ENCODE peak calls at places on chromosomes 1 and 21, in four cellular contexts. One of them, this sample, is unnamed.

GRCh38 chr1:229855999-229856650 is 210.9 kb upstream of the GALNT2 start:
- DNase-seq in endothelial cell: no peak
- DNase-seq in fibroblast of pulmonary artery: no peak
- DNase-seq in tibial nerve: no peak
- DNase-seq in this sample: no peak

GRCh38 chr1:51218570-51218969 is 17.5 kb upstream of the RNF11 start:
- DNase-seq in fibroblast of pulmonary artery: no peak
- DNase-seq in tibial nerve: no peak
- DNase-seq in endothelial cell: no peak
- DNase-seq in this sample: no peak

GRCh38 chr1:38586993-38587646 is 272.5 kb downstream of the RRAGC start:
- DNase-seq in fibroblast of pulmonary artery: peak
- DNase-seq in endothelial cell: peak
- DNase-seq in tibial nerve: no peak
- DNase-seq in this sample: peak

GRCh38 chr1:229874150-229874549 is 192.9 kb upstream of the GALNT2 start:
- DNase-seq in endothelial cell: no peak
- DNase-seq in fibroblast of pulmonary artery: no peak
- DNase-seq in tibial nerve: no peak
- DNase-seq in this sample: no peak

GRCh38 chr1:24901791-24902470 is 28.1 kb downstream of the RUNX3 start:
- DNase-seq in fibroblast of pulmonary artery: no peak
- DNase-seq in endothelial cell: no peak
- DNase-seq in tibial nerve: no peak
- DNase-seq in this sample: no peak

GRCh38 chr1:26745191-26745590 is 42.6 kb upstream of the PIGV start:
- DNase-seq in fibroblast of pulmonary artery: no peak
- DNase-seq in tibial nerve: no peak
- DNase-seq in endothelial cell: no peak
- DNase-seq in this sample: no peak

GRCh38 chr21:35529141-35529863 is 480.2 kb upstream of the RUNX1 start:
- DNase-seq in tibial nerve: no peak
- DNase-seq in fibroblast of pulmonary artery: peak
- DNase-seq in endothelial cell: no peak
- DNase-seq in this sample: no peak

GRCh38 chr1:239951518-239952130 is 140.1 kb upstream of the FMN2 start:
- DNase-seq in tibial nerve: peak
- DNase-seq in endothelial cell: peak
- DNase-seq in fibroblast of pulmonary artery: peak
- DNase-seq in this sample: peak

GRCh38 chr1:90045853-90046563 is 51.1 kb downstream of the ZNF326 start:
- DNase-seq in tibial nerve: no peak
- DNase-seq in fibroblast of pulmonary artery: peak
- DNase-seq in endothelial cell: peak
- DNase-seq in this sample: peak

GRCh38 chr1:64163972-64164371 is 39.5 kb upstream of the UBE2U start:
- DNase-seq in tibial nerve: no peak
- DNase-seq in fibroblast of pulmonary artery: peak
- DNase-seq in endothelial cell: peak
- DNase-seq in this sample: no peak

GRCh38 chr1:17496419-17496818 is 43.1 kb upstream of the ARHGEF10L start:
- DNase-seq in endothelial cell: no peak
- DNase-seq in fibroblast of pulmonary artery: no peak
- DNase-seq in tibial nerve: no peak
- DNase-seq in this sample: no peak

GRCh38 chr1:17488977-17489739 is 49.7 kb upstream of the RCC2 start:
- DNase-seq in fibroblast of pulmonary artery: peak
- DNase-seq in tibial nerve: no peak
- DNase-seq in endothelial cell: no peak
- DNase-seq in this sample: peak

GRCh38 chr1:17498214-17498613 is 41.3 kb upstream of the ARHGEF10L start:
- DNase-seq in endothelial cell: no peak
- DNase-seq in fibroblast of pulmonary artery: no peak
- DNase-seq in tibial nerve: no peak
- DNase-seq in this sample: no peak

DNA sequence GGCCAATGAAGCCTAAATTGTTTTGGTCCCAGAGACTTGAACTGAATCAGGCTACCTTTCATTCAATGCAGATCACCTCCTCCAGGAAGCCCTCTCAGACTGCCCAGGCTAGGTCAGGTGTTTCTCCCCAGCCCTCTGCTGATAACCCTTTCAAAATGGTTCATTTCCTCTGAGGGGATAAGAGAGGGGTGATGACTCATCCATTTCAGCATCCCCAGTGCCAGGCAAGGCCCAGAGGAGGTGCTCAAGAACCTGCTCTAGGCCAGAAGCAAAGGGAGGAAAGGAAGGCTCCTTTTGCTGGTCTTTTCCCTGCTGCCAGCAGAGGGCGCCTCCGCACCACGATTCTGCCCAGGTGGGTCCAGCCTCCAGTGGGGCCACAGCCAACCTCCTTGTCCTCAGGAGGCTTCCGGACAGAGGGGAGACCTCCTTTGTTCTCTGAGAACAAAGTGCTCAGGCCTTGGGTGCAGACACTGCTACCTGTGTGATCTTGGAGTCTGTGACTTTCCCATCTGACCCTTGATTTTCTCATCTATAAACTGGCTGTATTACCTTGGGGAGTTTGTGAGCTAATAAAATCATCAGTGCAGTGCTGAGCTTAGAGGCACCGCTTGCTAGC is 45.3 kb upstream of the ARHGEF10L start:
- DNase-seq in tibial nerve: peak
- DNase-seq in fibroblast of pulmonary artery: peak
- DNase-seq in endothelial cell: peak
- DNase-seq in this sample: peak
- TF ChIP-seq CTCF in tibial nerve: peak
- TF ChIP-seq CTCF in fibroblast of pulmonary artery: peak
- TF ChIP-seq CTCF in endothelial cell: peak
- TF ChIP-seq CTCF in this sample: peak

GRCh38 chr1:157137051-157137772 is 983 bp downstream of the ETV3 start:
- DNase-seq in fibroblast of pulmonary artery: peak
- DNase-seq in tibial nerve: no peak
- DNase-seq in endothelial cell: peak
- DNase-seq in this sample: peak
- TF ChIP-seq CTCF in fibroblast of pulmonary artery: no peak
- TF ChIP-seq CTCF in tibial nerve: no peak
- TF ChIP-seq CTCF in endothelial cell: no peak
- TF ChIP-seq CTCF in this sample: no peak

DNA sequence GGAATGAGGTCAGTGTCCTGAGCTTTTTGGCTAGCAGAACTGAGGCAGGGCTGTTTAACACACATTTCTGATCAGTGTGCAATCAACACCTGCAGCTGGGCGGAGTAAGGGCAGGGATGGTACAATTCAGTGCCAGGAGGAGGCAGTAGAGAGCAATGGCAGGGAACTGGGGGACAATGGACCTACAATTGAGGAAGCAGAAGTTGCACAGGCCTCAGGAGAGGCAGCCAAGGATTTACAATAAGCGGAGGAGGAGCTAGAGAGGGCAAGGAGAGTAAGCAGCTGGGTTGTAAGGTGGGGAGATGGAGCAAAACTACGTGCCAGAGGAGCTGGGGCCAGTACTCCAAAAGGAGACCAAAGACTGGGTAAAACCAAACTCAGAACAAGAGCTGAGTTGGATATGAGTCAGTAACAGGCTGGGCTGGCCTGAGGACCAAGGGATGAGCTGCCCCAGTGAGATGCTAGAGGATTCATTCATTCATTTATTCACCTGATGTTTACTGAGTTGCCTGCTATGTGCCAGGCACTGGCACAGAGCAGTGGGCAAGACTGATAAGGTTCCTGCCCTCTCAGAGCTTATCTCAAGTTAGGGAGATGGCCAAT is 10.4 kb upstream of the GALE start:
- DNase-seq in endothelial cell: peak
- DNase-seq in fibroblast of pulmonary artery: peak
- DNase-seq in tibial nerve: no peak
- DNase-seq in this sample: peak
- TF ChIP-seq CTCF in endothelial cell: peak
- TF ChIP-seq CTCF in fibroblast of pulmonary artery: peak
- TF ChIP-seq CTCF in tibial nerve: peak
- TF ChIP-seq CTCF in this sample: peak

GRCh38 chr1:170886460-170886859 is 48.9 kb upstream of the MROH9 start:
- DNase-seq in endothelial cell: no peak
- DNase-seq in fibroblast of pulmonary artery: no peak
- DNase-seq in tibial nerve: no peak
- DNase-seq in this sample: no peak

GRCh38 chr1:170885551-170885950 is 49.8 kb upstream of the MROH9 start:
- DNase-seq in fibroblast of pulmonary artery: no peak
- DNase-seq in tibial nerve: no peak
- DNase-seq in endothelial cell: no peak
- DNase-seq in this sample: no peak

DNA sequence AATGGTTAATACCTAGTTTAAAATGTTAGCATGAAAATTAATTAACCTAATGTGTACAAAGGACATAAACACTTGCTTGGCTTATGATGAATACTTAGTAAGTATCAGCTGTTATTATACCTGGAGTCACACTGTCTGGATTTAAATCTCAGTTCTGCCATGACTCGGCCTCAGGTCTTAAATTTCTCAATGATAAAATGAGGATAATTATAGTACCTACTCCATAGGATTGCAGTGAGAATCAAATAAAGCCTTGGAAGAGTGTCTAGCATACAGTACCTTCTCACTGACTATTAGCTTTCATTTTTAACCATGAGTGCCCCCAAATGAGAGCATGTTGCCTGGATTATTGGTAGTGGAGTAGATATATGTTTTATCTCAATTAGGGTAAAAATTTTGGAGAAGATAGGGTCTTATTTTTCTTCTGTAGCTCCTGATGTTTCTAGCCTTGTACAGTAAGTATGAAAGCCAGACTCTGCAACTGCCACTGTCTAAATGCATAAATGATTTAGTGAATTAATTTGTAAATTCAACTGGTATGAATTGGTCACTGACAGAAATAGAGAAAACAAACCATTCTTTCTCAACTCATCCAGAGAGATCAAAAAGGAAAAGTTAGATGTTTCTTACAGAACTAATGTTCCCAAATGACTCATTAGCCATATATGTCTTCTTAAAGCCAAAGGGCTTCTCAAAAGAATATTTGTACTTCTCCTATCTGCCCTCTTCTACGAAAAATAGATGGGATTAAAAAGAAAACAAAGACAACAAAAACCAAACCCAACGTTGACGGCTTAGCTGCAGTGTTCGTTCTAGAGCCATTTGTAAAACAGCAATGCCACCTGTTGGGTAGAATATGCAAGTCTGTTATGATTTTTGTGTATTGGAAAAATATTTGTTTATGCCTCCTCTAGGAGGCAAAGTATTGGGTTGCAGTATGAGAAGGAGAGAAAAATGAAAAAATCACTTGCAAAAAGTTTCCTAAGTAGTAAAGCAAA is 53.8 kb upstream of the MROH9 start:
- DNase-seq in endothelial cell: no peak
- DNase-seq in tibial nerve: no peak
- DNase-seq in fibroblast of pulmonary artery: peak
- DNase-seq in this sample: no peak
- TF ChIP-seq CTCF in endothelial cell: no peak
- TF ChIP-seq CTCF in tibial nerve: peak
- TF ChIP-seq CTCF in fibroblast of pulmonary artery: peak
- TF ChIP-seq CTCF in this sample: no peak

DNA sequence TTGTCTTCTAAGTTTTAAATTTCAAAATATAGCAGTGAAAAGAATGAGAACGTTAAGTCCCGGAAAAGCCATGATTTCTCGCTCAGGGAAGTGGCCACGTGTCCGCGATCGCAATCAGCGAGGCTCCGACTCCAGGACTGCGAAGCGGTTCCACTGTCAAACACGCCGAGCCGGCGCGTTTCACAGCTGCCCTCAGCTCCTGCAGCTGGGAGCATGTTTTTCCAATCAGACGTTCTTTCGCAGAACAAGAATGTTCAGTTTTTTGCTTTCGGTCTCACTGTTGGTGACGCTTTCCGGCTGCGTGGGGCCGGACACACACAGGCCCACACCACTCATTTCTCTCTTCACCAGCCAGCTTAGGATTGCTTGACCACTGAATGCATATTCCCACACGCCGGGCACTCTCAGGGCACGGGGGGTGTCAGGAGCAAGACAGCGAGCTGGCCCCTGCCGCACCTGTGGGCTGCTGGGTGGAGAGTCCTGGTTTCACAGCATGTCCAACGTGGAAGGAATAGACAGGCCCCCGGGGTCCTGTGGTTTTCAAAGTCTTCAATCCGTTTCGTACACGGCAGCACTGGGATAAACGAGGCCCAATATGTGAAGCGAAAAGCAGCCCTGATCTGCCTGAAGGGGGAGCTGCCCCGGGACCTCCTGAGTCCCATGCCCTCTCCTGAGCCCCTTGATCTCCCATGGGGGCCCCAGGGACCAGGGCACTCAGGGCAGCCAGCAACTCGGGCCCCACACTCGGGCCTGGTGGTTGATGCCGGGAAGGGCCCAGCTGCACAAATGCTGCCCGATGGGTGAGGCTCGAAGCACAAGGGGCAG is 47.3 kb upstream of the COL18A1 start:
- DNase-seq in fibroblast of pulmonary artery: no peak
- DNase-seq in tibial nerve: no peak
- DNase-seq in endothelial cell: no peak
- DNase-seq in this sample: no peak
- TF ChIP-seq CTCF in fibroblast of pulmonary artery: peak
- TF ChIP-seq CTCF in tibial nerve: no peak
- TF ChIP-seq CTCF in endothelial cell: no peak
- TF ChIP-seq CTCF in this sample: peak

GRCh38 chr1:114648503-114648902 is 21.3 kb downstream of the DENND2C start:
- DNase-seq in fibroblast of pulmonary artery: no peak
- DNase-seq in endothelial cell: no peak
- DNase-seq in tibial nerve: no peak
- DNase-seq in this sample: no peak
- TF ChIP-seq CTCF in fibroblast of pulmonary artery: no peak
- TF ChIP-seq CTCF in endothelial cell: no peak
- TF ChIP-seq CTCF in tibial nerve: no peak
- TF ChIP-seq CTCF in this sample: no peak

GRCh38 chr1:199312626-199313025 is 673.8 kb downstream of the PTPRC start:
- DNase-seq in endothelial cell: no peak
- DNase-seq in fibroblast of pulmonary artery: no peak
- DNase-seq in tibial nerve: no peak
- DNase-seq in this sample: no peak

GRCh38 chr1:199311478-199312242 is 672.8 kb downstream of the PTPRC start:
- DNase-seq in tibial nerve: no peak
- DNase-seq in fibroblast of pulmonary artery: no peak
- DNase-seq in endothelial cell: no peak
- DNase-seq in this sample: no peak

GRCh38 chr1:199308349-199308846 is 669.6 kb downstream of the PTPRC start:
- DNase-seq in tibial nerve: no peak
- DNase-seq in endothelial cell: no peak
- DNase-seq in fibroblast of pulmonary artery: no peak
- DNase-seq in this sample: no peak

GRCh38 chr1:199310701-199311100 is 671.9 kb downstream of the PTPRC start:
- DNase-seq in tibial nerve: no peak
- DNase-seq in fibroblast of pulmonary artery: no peak
- DNase-seq in endothelial cell: no peak
- DNase-seq in this sample: no peak

DNA sequence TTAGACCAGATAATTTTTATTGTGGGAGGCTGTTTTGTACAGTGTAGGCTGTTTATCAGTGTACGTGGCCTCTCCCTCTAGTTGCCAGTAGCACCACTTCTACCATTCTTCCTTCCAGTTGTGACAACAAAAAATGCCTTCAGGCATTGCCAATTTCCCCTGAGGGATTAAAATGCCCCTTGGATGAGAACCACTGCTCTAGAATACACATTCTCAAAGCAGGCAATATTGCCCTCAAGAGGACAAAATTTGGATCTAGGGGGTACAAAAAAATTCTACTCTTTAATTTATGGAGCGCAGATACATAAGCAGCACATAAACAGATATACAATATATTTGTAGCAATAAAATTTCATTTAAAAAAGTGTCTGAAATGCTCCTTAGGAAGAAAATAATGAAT is 674.6 kb downstream of the PTPRC start:
- DNase-seq in endothelial cell: no peak
- DNase-seq in tibial nerve: no peak
- DNase-seq in fibroblast of pulmonary artery: peak
- DNase-seq in this sample: no peak
- TF ChIP-seq CTCF in endothelial cell: no peak
- TF ChIP-seq CTCF in tibial nerve: no peak
- TF ChIP-seq CTCF in fibroblast of pulmonary artery: no peak
- TF ChIP-seq CTCF in this sample: no peak

GRCh38 chr1:112744019-112744578 is 29.0 kb upstream of the PPM1J start:
- DNase-seq in fibroblast of pulmonary artery: peak
- DNase-seq in endothelial cell: peak
- DNase-seq in tibial nerve: no peak
- DNase-seq in this sample: peak
- TF ChIP-seq CTCF in fibroblast of pulmonary artery: peak
- TF ChIP-seq CTCF in endothelial cell: no peak
- TF ChIP-seq CTCF in tibial nerve: no peak
- TF ChIP-seq CTCF in this sample: no peak